ENCODE peak calls at places on chromosomes 16 and 17, in four cellular contexts. One of them, this sample, is unnamed.

GRCh38 chr16:64144612-64145011 is 977.3 kb downstream of the CDH11 start:
- DNase-seq in GM12878: no peak
- DNase-seq in HepG2: no peak
- DNase-seq in K562: no peak
- DNase-seq in this sample: no peak

GRCh38 chr17:81569986-81570514 is 17.9 kb upstream of the FAAP100 start:
- DNase-seq in GM12878: no peak
- DNase-seq in K562: no peak
- DNase-seq in HepG2: no peak
- DNase-seq in this sample: no peak

GRCh38 chr16:56367764-56368163 is 57.6 kb downstream of the AMFR start:
- DNase-seq in GM12878: no peak
- DNase-seq in K562: no peak
- DNase-seq in HepG2: no peak
- DNase-seq in this sample: no peak

GRCh38 chr16:10170016-10170415 is 12.2 kb downstream of the GRIN2A start:
- DNase-seq in K562: no peak
- DNase-seq in HepG2: no peak
- DNase-seq in GM12878: no peak
- DNase-seq in this sample: no peak

GRCh38 chr17:41327411-41328120 is 12.1 kb upstream of the KRTAP17-1 start:
- DNase-seq in K562: no peak
- DNase-seq in HepG2: no peak
- DNase-seq in GM12878: no peak
- DNase-seq in this sample: no peak

GRCh38 chr16:22424161-22424937 is 49.9 kb upstream of the CDR2 start:
- DNase-seq in GM12878: no peak
- DNase-seq in HepG2: no peak
- DNase-seq in K562: no peak
- DNase-seq in this sample: no peak

GRCh38 chr17:81532490-81533287 is 4.5 kb downstream of the FSCN2 start:
- DNase-seq in GM12878: no peak
- DNase-seq in HepG2: no peak
- DNase-seq in K562: no peak
- DNase-seq in this sample: no peak

GRCh38 chr17:39960406-39961053 is 2.3 kb upstream of the GSDMA start:
- DNase-seq in K562: no peak
- DNase-seq in HepG2: peak
- DNase-seq in GM12878: no peak
- DNase-seq in this sample: no peak

DNA sequence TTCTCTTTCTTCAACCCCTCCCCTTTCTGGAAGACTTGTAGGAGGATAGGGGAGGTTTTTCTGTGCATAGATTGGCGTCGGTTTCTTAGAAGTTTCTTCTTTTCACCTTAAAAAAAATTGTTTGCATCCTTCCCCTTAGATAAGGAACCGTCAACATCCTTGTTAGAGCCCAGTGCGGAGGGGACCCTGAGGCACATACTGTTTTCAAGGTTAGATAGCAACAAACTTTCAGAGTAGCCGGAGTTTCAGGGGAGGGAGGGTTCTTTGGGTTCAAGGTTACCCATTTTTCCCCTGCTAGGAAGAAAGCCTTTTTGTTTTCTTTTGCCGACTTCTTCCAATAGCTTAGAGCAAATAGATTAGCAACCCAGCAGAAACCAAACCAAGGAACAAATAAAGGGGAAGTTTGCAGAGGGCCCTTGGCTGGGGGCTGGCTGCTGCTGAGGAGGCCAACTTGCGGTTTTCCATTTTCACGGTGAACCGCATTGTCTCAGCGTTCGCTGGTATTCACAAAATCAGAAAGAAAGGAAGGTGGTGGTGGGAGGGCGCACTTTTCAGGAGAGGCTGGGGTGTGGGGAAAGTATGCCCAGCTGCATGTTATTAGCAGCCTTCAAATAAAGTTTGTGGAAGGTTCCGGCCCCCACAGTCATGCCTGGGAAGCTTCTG is 28.8 kb downstream of the MSI2 start:
- DNase-seq in K562: peak
- DNase-seq in HepG2: peak
- DNase-seq in GM12878: peak
- DNase-seq in this sample: no peak
- TF ChIP-seq FOXK2 in K562: no peak
- TF ChIP-seq FOXK2 in HepG2: no peak
- TF ChIP-seq FOXK2 in GM12878: no peak
- TF ChIP-seq FOXK2 in this sample: no peak

GRCh38 chr17:15279011-15279477 is 13.9 kb upstream of the PMP22 start:
- DNase-seq in HepG2: no peak
- DNase-seq in K562: no peak
- DNase-seq in GM12878: no peak
- DNase-seq in this sample: no peak
- TF ChIP-seq BHLHE40 in HepG2: no peak
- TF ChIP-seq BHLHE40 in K562: no peak
- TF ChIP-seq BHLHE40 in GM12878: no peak
- TF ChIP-seq BHLHE40 in this sample: no peak

DNA sequence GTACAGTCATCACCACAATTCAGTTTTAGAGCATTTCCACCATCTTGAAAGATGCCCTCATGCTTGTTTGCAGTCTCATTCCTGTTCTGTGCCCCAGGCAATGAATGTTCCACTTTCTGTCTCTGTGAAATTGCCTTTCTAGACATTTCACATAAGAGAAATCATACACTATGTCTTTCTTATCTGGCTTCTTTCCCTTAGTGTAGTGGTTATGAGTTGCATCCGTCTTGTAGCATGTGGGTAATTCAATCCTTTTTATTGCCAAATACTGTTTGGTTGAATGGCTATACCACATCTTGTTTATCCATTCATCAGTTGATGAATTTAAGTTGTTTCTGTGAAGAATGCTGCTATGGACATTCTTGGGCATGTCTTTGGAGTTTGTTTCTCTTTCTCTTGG is 132.5 kb upstream of the PLCG2 start:
- DNase-seq in HepG2: no peak
- DNase-seq in GM12878: no peak
- DNase-seq in K562: no peak
- DNase-seq in this sample: no peak
- TF ChIP-seq FOXK2 in HepG2: no peak
- TF ChIP-seq FOXK2 in GM12878: no peak
- TF ChIP-seq FOXK2 in K562: no peak
- TF ChIP-seq FOXK2 in this sample: no peak

DNA sequence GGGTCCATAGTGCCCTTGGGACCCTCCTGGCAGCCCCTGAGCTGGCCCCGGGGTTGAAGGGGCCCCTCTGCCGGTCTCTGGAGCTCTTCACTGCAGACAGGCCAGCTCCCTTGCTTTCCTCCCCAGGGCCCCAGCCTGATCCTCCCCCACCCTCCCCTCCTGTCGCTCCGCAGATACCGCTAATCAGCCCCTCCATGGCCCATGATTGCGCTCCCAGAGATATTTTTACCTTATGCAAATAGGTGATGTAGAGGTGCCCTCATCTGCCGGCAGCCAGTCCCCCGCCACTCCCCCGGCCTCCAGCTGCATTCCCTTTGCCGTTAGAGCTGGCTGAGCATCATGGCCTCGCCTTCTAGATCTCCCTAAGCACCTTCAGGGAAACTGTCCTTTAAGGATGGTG is 9.2 kb downstream of the MMP15 start:
- DNase-seq in GM12878: no peak
- DNase-seq in K562: peak
- DNase-seq in HepG2: no peak
- DNase-seq in this sample: no peak
- TF ChIP-seq BHLHE40 in GM12878: no peak
- TF ChIP-seq BHLHE40 in K562: no peak
- TF ChIP-seq BHLHE40 in HepG2: no peak
- TF ChIP-seq BHLHE40 in this sample: no peak

GRCh38 chr16:67023689-67024088 is 5.3 kb upstream of the CBFB start:
- DNase-seq in K562: no peak
- DNase-seq in GM12878: no peak
- DNase-seq in HepG2: no peak
- DNase-seq in this sample: no peak

GRCh38 chr16:67022531-67023214 is 6.3 kb upstream of the CBFB start:
- DNase-seq in HepG2: no peak
- DNase-seq in K562: no peak
- DNase-seq in GM12878: no peak
- DNase-seq in this sample: no peak

GRCh38 chr16:67019171-67019570 is 9.8 kb upstream of the CBFB start:
- DNase-seq in GM12878: no peak
- DNase-seq in K562: no peak
- DNase-seq in HepG2: no peak
- DNase-seq in this sample: no peak

GRCh38 chr16:67024384-67024896 is 4.5 kb upstream of the CBFB start:
- DNase-seq in HepG2: no peak
- DNase-seq in GM12878: no peak
- DNase-seq in K562: no peak
- DNase-seq in this sample: no peak

DNA sequence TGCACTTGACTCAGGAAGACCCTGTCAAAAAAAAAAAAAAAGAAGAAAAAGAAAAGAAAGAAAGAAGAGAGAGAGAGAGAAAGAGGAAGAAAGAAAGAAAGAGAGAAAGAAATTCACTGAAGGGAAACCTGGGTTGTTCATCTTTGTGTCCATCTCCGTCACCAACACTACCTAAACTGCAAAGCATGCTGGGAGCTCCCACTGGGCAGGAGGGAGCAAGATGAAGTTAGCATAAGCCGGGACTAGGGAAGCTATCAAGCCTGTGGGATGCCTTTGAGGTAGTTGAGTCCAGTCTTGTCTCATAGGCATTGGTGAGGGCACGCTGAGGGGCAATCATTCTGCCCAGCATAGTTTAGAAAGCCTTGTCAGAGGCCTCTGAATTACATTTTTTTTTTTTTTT is 7.6 kb upstream of the CBFB start:
- DNase-seq in HepG2: no peak
- DNase-seq in GM12878: no peak
- DNase-seq in K562: no peak
- DNase-seq in this sample: no peak
- TF ChIP-seq FOXK2 in HepG2: no peak
- TF ChIP-seq FOXK2 in GM12878: no peak
- TF ChIP-seq FOXK2 in K562: no peak
- TF ChIP-seq FOXK2 in this sample: no peak

GRCh38 chr17:76570877-76571471 is 14.7 kb downstream of the ST6GALNAC2 start:
- DNase-seq in GM12878: no peak
- DNase-seq in K562: no peak
- DNase-seq in HepG2: peak
- DNase-seq in this sample: no peak
- TF ChIP-seq BHLHE40 in GM12878: no peak
- TF ChIP-seq BHLHE40 in K562: no peak
- TF ChIP-seq BHLHE40 in HepG2: no peak
- TF ChIP-seq BHLHE40 in this sample: no peak

GRCh38 chr17:4301066-4301465 is 37.3 kb upstream of the ANKFY1 start:
- DNase-seq in GM12878: no peak
- DNase-seq in HepG2: no peak
- DNase-seq in K562: no peak
- DNase-seq in this sample: no peak

GRCh38 chr17:4310349-4311060 is 46.7 kb upstream of the ANKFY1 start:
- DNase-seq in K562: no peak
- DNase-seq in HepG2: peak
- DNase-seq in GM12878: no peak
- DNase-seq in this sample: no peak

GRCh38 chr17:4307179-4307930 is 43.6 kb upstream of the ANKFY1 start:
- DNase-seq in K562: no peak
- DNase-seq in GM12878: no peak
- DNase-seq in HepG2: no peak
- DNase-seq in this sample: no peak

GRCh38 chr17:4305224-4305623 is 41.4 kb upstream of the ANKFY1 start:
- DNase-seq in HepG2: no peak
- DNase-seq in K562: no peak
- DNase-seq in GM12878: no peak
- DNase-seq in this sample: no peak

DNA sequence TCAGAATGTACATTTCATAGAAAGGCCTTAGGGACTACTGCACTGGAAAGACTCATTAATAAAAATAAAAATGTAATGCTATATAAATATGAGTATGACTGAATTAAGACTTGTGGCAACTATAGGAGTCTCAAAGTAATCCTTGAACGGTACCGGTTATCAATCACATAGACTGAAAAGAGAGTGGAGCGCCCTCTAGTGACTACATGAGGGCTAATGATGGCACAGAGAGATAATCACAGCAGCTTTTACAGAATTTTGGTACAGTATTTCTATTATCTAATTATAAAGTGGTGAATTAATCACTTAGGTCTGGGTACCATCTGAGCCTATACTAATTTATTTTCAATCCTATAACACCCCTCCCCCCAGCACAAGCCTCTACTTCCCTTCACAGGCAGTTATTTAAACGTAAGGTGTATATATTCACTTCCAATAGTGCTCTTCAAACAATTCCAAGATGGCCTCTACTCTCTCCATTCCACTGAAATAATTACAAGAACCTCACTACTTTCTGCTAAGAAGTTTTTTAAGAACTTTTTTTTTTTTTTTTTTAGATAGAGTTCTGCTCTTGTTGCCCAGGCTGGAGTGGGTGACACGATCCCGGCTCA is 40.7 kb upstream of the ANKFY1 start:
- DNase-seq in GM12878: no peak
- DNase-seq in K562: peak
- DNase-seq in HepG2: peak
- DNase-seq in this sample: peak
- TF ChIP-seq FOXK2 in GM12878: no peak
- TF ChIP-seq FOXK2 in K562: no peak
- TF ChIP-seq FOXK2 in HepG2: no peak
- TF ChIP-seq FOXK2 in this sample: no peak